ENCODE peak calls at places on chromosomes 16 and 17, in nine cellular contexts. V is fibroblast of mammary gland, Y is bronchial epithelial cell, L is mucosa of descending colon, J is foreskin fibroblast, O is omental fat pad, N is fibroblast of lung, K is PC-3, H is AG04450. P is an unnamed sample.

GRCh38 chr17:50604470-50604869 is 30.2 kb upstream of the ABCC3 start:
- DNase-seq in Y (no peak), N (peak), L (no peak), J (no peak), V (peak), H (no peak), K (no peak), O (no peak), P (no peak)

GRCh38 chr16:90018297-90019200 is 707 bp downstream of the DBNDD1 start:
- DNase-seq in J (no peak), K (peak), V (no peak), H (no peak), L (no peak), Y (no peak), O (no peak), N (no peak), P (no peak)

GRCh38 chr17:66451188-66452149 is 149.1 kb downstream of the PRKCA start:
- DNase-seq in K (no peak), N (no peak), J (no peak), H (no peak), O (no peak), L (peak), V (no peak), Y (no peak), P (no peak)

GRCh38 chr17:77453613-77454559 is 313.1 kb downstream of the SEC14L1 start:
- DNase-seq in N (no peak), Y (peak), V (no peak), H (no peak), O (no peak), L (peak), J (no peak), K (no peak), P (no peak)

GRCh38 chr17:6455321-6455705 is 11.1 kb downstream of the PIMREG start:
- DNase-seq in J (no peak), N (peak), K (no peak), L (peak), V (peak), H (no peak), O (no peak), Y (no peak), P (no peak)

GRCh38 chr16:67177743-67178699 is 5.7 kb downstream of the MATCAP1 start:
- DNase-seq in K (peak), Y (peak), L (peak), N (peak), J (no peak), V (peak), H (no peak), O (no peak), P (no peak)

GRCh38 chr17:17692353-17693252 is 11.3 kb downstream of the RAI1 start:
- DNase-seq in J (no peak), L (no peak), Y (no peak), N (no peak), H (no peak), K (peak), V (no peak), O (no peak), P (no peak)

GRCh38 chr16:53495325-53495724 is 7.7 kb downstream of the AKTIP start:
- DNase-seq in N (no peak), K (no peak), O (no peak), V (no peak), Y (no peak), J (no peak), L (no peak), H (no peak), P (no peak)

GRCh38 chr17:38424297-38424972 is 3.8 kb upstream of the ARHGAP23 start:
- DNase-seq in O (no peak), N (no peak), K (no peak), V (no peak), J (no peak), Y (no peak), H (no peak), L (no peak), P (no peak)
- TF ChIP-seq CTCF in O (no peak), N (no peak), K (no peak), V (no peak), J (no peak), Y (no peak), H (no peak), L (no peak), P (no peak)

GRCh38 chr17:1712271-1712670 is 2.1 kb upstream of the TLCD2 start:
- DNase-seq in Y (no peak), H (no peak), O (no peak), N (no peak), J (no peak), V (no peak), K (no peak), L (no peak), P (no peak)

GRCh38 chr17:1714980-1715802 is 5.0 kb upstream of the TLCD2 start:
- DNase-seq in J (peak), H (peak), K (peak), N (peak), V (peak), Y (peak), L (peak), O (peak), P (peak)

GRCh38 chr17:1713160-1713877 is 3.1 kb upstream of the TLCD2 start:
- DNase-seq in H (no peak), Y (no peak), L (no peak), V (no peak), J (no peak), O (no peak), K (no peak), N (no peak), P (no peak)

GRCh38 chr17:1714488-1714979 is 4.4 kb upstream of the TLCD2 start:
- DNase-seq in O (peak), Y (peak), K (peak), J (peak), H (peak), V (peak), N (peak), L (peak), P (peak)

GRCh38 chr17:1713878-1714487 is 3.8 kb upstream of the TLCD2 start:
- DNase-seq in H (no peak), K (peak), J (peak), O (no peak), N (peak), L (peak), V (peak), Y (peak), P (peak)
- TF ChIP-seq CTCF in H (peak), K (peak), J (peak), O (no peak), N (peak), L (peak), V (peak), Y (peak), P (peak)

GRCh38 chr16:87340198-87340597 is 23.0 kb upstream of the C16orf95 start:
- DNase-seq in K (no peak), L (no peak), H (no peak), J (no peak), Y (no peak), N (no peak), V (no peak), O (no peak), P (no peak)
- TF ChIP-seq CTCF in K (no peak), L (no peak), H (no peak), J (no peak), Y (no peak), N (no peak), V (no peak), O (no peak), P (no peak)

GRCh38 chr16:46690281-46691178 is 1.1 kb downstream of the ORC6 start:
- DNase-seq in H (no peak), K (peak), Y (no peak), O (no peak), J (peak), V (peak), L (peak), N (peak), P (no peak)
- TF ChIP-seq CTCF in H (no peak), K (no peak), Y (no peak), O (no peak), J (no peak), V (no peak), L (no peak), N (no peak), P (peak)

DNA sequence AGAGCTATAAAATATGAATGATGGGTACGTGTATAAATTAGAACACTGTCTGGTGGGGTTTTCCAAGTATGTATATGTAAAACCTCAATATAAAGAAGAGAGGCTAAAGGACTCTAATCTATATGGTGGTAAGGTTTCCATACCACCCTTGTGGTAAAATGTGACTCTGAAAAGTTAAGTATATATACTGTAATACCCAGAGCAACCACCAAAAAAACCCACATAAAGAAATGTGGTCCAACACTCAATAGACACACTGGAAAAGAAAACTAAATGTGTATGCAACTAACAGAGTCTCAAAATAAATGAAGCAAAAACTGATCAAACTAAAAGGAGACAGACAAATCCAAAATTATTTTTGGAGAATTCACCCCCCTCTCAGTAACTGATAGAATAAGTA is 72.2 kb downstream of the XPO6 start:
- DNase-seq in J (no peak), H (no peak), V (no peak), N (no peak), Y (no peak), L (no peak), K (no peak), O (no peak), P (no peak)
- TF ChIP-seq CTCF in J (no peak), H (no peak), V (no peak), N (no peak), Y (no peak), L (no peak), K (no peak), O (no peak), P (peak)

GRCh38 chr17:37358098-37358829 is 17.5 kb upstream of the C17orf78 start:
- DNase-seq in O (peak), N (peak), V (peak), K (peak), H (no peak), J (peak), L (peak), Y (peak), P (peak)

GRCh38 chr17:37359682-37360188 is 16.1 kb upstream of the C17orf78 start:
- DNase-seq in L (no peak), V (no peak), K (no peak), O (peak), Y (peak), J (peak), N (no peak), H (no peak), P (no peak)

GRCh38 chr17:37361543-37361942 is 14.2 kb upstream of the C17orf78 start:
- DNase-seq in O (no peak), Y (peak), V (no peak), K (no peak), N (no peak), L (no peak), J (no peak), H (no peak), P (no peak)

GRCh38 chr17:37360632-37361031 is 15.2 kb upstream of the C17orf78 start:
- DNase-seq in Y (peak), N (peak), J (peak), O (no peak), K (peak), L (no peak), V (peak), H (no peak), P (no peak)

GRCh38 chr17:37358830-37359681 is 16.7 kb upstream of the C17orf78 start:
- DNase-seq in V (peak), J (peak), H (peak), N (peak), L (peak), K (peak), Y (peak), O (peak), P (peak)
- TF ChIP-seq CTCF in V (no peak), J (no peak), H (peak), N (no peak), L (peak), K (no peak), Y (no peak), O (no peak), P (peak)